ENCODE peak calls at places on chromosomes 5 and 9, in six cellular contexts. A is cerebellum; K is Ammon's horn; E is mucosa of descending colon; W is AG10803; F is stimulated activated naive CD4-positive, alpha-beta T cell. X is an unnamed sample.

GRCh38 chr9:20620658-20621552 is 1.4 kb downstream of the MLLT3 start:
- DNase-seq in A (peak; percentile 29), E (peak; percentile 68), F (peak; percentile 77), K (peak; percentile 63), W (peak; percentile 49), X (peak; percentile 53)

GRCh38 chr9:114363424-114363823 is 24.4 kb downstream of the AKNA start:
- DNase-seq in W (no peak), F (peak; percentile 53), K (no peak), E (no peak), A (no peak), X (no peak)

GRCh38 chr9:14653511-14653910 is 39.7 kb downstream of the ZDHHC21 start:
- DNase-seq in K (no peak), W (no peak), E (no peak), F (no peak), A (no peak), X (no peak)

GRCh38 chr5:113378081-113378480 is 56.7 kb downstream of the TSSK1B start:
- DNase-seq in A (no peak), E (no peak), F (peak; percentile 38), W (no peak), K (no peak), X (no peak)

GRCh38 chr5:16043349-16043748 is 136.2 kb downstream of the MARCHF11 start:
- DNase-seq in K (no peak), F (no peak), W (no peak), A (no peak), E (no peak), X (no peak)

GRCh38 chr9:136572003-136572595 is 26.3 kb upstream of the NOTCH1 start:
- DNase-seq in K (no peak), E (no peak), A (no peak), W (peak; percentile 60), F (no peak), X (peak; percentile 77)

GRCh38 chr9:21764736-21765245 is 37.6 kb upstream of the MTAP start:
- DNase-seq in W (peak; percentile 53), K (no peak), F (no peak), E (no peak), A (no peak), X (no peak)

GRCh38 chr5:74617203-74617602 is 23.3 kb downstream of the ENC1 start:
- DNase-seq in A (no peak), F (no peak), E (no peak), K (no peak), W (no peak), X (no peak)

GRCh38 chr5:164073013-164073535 is 567.7 kb downstream of the MAT2B start:
- DNase-seq in A (no peak), F (no peak), W (no peak), E (no peak), K (no peak), X (peak; percentile 43)

GRCh38 chr5:61931236-61931635 is 374.8 kb upstream of the KIF2A start:
- DNase-seq in F (no peak), E (no peak), W (no peak), K (no peak), A (no peak), X (no peak)

GRCh38 chr9:132151118-132151517 is 10.7 kb upstream of the NTNG2 start:
- DNase-seq in W (no peak), F (no peak), A (no peak), K (no peak), E (no peak), X (no peak)

GRCh38 chr5:159419567-159419966 is 89.3 kb upstream of the IL12B start:
- DNase-seq in A (no peak), E (no peak), K (no peak), F (no peak), W (no peak), X (no peak)

GRCh38 chr9:98118640-98119601 is at the start of gene TRIM14:
- DNase-seq in F (peak; percentile 52), K (peak; percentile 35), W (peak; percentile 41), E (peak; percentile 92), A (no peak), X (peak; percentile 55)

GRCh38 chr5:136141561-136141960 is 8.9 kb downstream of the SMAD5 start:
- DNase-seq in W (no peak), E (no peak), A (no peak), F (no peak), K (no peak), X (no peak)

GRCh38 chr9:77899679-77900354 is 131.8 kb downstream of the GNAQ start:
- DNase-seq in E (no peak), F (no peak), A (no peak), K (no peak), W (peak; percentile 81), X (peak; percentile 87)

GRCh38 chr5:65395526-65396155 is 86.1 kb downstream of the ADAMTS6 start:
- DNase-seq in E (no peak), F (no peak), W (peak; percentile 45), K (no peak), A (no peak), X (peak; percentile 22)

X was measured in IMR-90.